ENCODE peak calls at places on chromosomes 7 and 10, in five cellular contexts. U is OCI-LY7, H is small intestine, P is lower lobe of right lung, O is breast epithelium. A is an unnamed sample.

GRCh38 chr7:17437586-17437985 is 139.1 kb downstream of the AHR start:
- DNase-seq in U (no peak), H (no peak), P (no peak), O (no peak), A (no peak)

GRCh38 chr7:55237156-55237721 is 127.9 kb upstream of the LANCL2 start:
- DNase-seq in U (no peak), H (no peak), P (no peak), O (no peak), A (no peak)

GRCh38 chr10:28875535-28876208 is 198.4 kb downstream of the BAMBI start:
- DNase-seq in U (no peak), H (no peak), P (no peak), O (no peak), A (no peak)

GRCh38 chr10:111756541-111757061 is 427.0 kb downstream of the GPAM start:
- DNase-seq in U (peak; percentile 50), H (peak; percentile 54), P (peak; percentile 38), O (peak; percentile 50), A (no peak)

GRCh38 chr7:158061884-158062656 is 525.6 kb downstream of the PTPRN2 start:
- DNase-seq in U (no peak), H (no peak), P (no peak), O (no peak), A (no peak)

GRCh38 chr10:48526371-48526821 is 78.5 kb downstream of the ARHGAP22 start:
- DNase-seq in U (no peak), H (no peak), P (no peak), O (no peak), A (no peak)

GRCh38 chr10:124012991-124013390 is 80.4 kb downstream of the CHST15 start:
- DNase-seq in U (no peak), H (no peak), P (peak; percentile 11), O (no peak), A (no peak)

GRCh38 chr7:120226188-120226587 is 46.8 kb upstream of the KCND2 start:
- DNase-seq in U (no peak), H (no peak), P (no peak), O (no peak), A (no peak)

GRCh38 chr10:73653701-73654100 is 2.1 kb downstream of the SYNPO2L start:
- DNase-seq in U (peak; percentile 34), H (no peak), P (no peak), O (no peak), A (no peak)

GRCh38 chr7:44147026-44147881 is 6.1 kb upstream of the MYL7 start:
- DNase-seq in U (no peak), H (no peak), P (no peak), O (peak; percentile 53), A (no peak)

GRCh38 chr10:65723525-65723924 is 1202.3 kb upstream of the LRRTM3 start:
- DNase-seq in U (no peak), H (no peak), P (no peak), O (no peak), A (no peak)

GRCh38 chr10:58030208-58030607 is 237.5 kb downstream of the IPMK start:
- DNase-seq in U (no peak), H (no peak), P (no peak), O (no peak), A (no peak)

GRCh38 chr7:81233208-81233940 is 314.5 kb upstream of the SEMA3C start:
- DNase-seq in U (no peak), H (no peak), P (no peak), O (no peak), A (no peak)

GRCh38 chr10:32298066-32298812 is 48.7 kb downstream of the EPC1 start:
- DNase-seq in U (no peak), H (no peak), P (no peak), O (no peak), A (no peak)

GRCh38 chr7:103810112-103810744 is 179.2 kb downstream of the RELN start:
- DNase-seq in U (no peak), H (peak; percentile 71), P (no peak), O (no peak), A (no peak)

GRCh38 chr10:122461367-122461728 is at the start of gene HTRA1:
- DNase-seq in U (no peak), H (peak; percentile 19), P (peak; percentile 75), O (peak; percentile 61), A (no peak)

GRCh38 chr7:26538216-26538615 is 246.6 kb downstream of the SNX10 start:
- DNase-seq in U (no peak), H (no peak), P (no peak), O (no peak), A (no peak)

GRCh38 chr7:13987395-13987794 is 2.1 kb downstream of the ETV1 start:
- DNase-seq in U (no peak), H (no peak), P (no peak), O (no peak), A (no peak)

GRCh38 chr7:122038904-122039303 is 105.1 kb downstream of the AASS start:
- DNase-seq in U (no peak), H (no peak), P (no peak), O (no peak), A (no peak)

GRCh38 chr10:125137601-125138438 is 22.5 kb downstream of the CTBP2 start:
- DNase-seq in U (no peak), H (peak; percentile 96), P (peak; percentile 48), O (no peak), A (no peak)

GRCh38 chr10:126798649-126799048 is 106.6 kb upstream of the DOCK1 start:
- DNase-seq in U (no peak), H (no peak), P (no peak), O (no peak), A (no peak)

GRCh38 chr7:101162551-101163280 is 2.7 kb downstream of the VGF start:
- DNase-seq in U (peak; percentile 28), H (peak; percentile 52), P (peak; percentile 61), O (no peak), A (no peak)

GRCh38 chr7:44962483-44963251 is 16.1 kb downstream of the MYO1G start:
- DNase-seq in U (no peak), H (no peak), P (no peak), O (no peak), A (no peak)

GRCh38 chr10:48478980-48479811 is 125.7 kb downstream of the ARHGAP22 start:
- DNase-seq in U (no peak), H (no peak), P (no peak), O (no peak), A (no peak)

GRCh38 chr10:98664329-98665042 is 217.8 kb upstream of the HPS1 start:
- DNase-seq in U (peak; percentile 52), H (peak; percentile 47), P (no peak), O (no peak), A (peak; percentile 59)

GRCh38 chr7:138565451-138566114 is 105.5 kb downstream of the TRIM24 start:
- DNase-seq in U (peak; percentile 29), H (no peak), P (no peak), O (no peak), A (no peak)

GRCh38 chr7:13201628-13202027 is 514.2 kb downstream of the ARL4A start:
- DNase-seq in U (no peak), H (no peak), P (no peak), O (no peak), A (no peak)

GRCh38 chr7:100353685-100354330 is 4.1 kb upstream of the PILRB start:
- DNase-seq in U (peak; percentile 33), H (no peak), P (no peak), O (no peak), A (no peak)

GRCh38 chr10:29387269-29387668 is 98.4 kb downstream of the LYZL1 start:
- DNase-seq in U (no peak), H (no peak), P (no peak), O (no peak), A (no peak)

GRCh38 chr7:98300595-98301372 is 19.3 kb downstream of the BRI3 start:
- DNase-seq in U (no peak), H (no peak), P (no peak), O (no peak), A (no peak)

GRCh38 chr10:37976091-37976879 is at the start of gene ZNF25:
- DNase-seq in U (peak; percentile 99), H (peak; percentile 100), P (peak; percentile 99), O (peak; percentile 98), A (peak; percentile 97)

GRCh38 chr7:76506081-76506440 is 4.3 kb upstream of the UPK3B start:
- DNase-seq in U (no peak), H (no peak), P (no peak), O (no peak), A (no peak)

GRCh38 chr10:71232089-71232998 is 20.0 kb downstream of the UNC5B start:
- DNase-seq in U (no peak), H (no peak), P (peak; percentile 78), O (peak; percentile 76), A (no peak)

GRCh38 chr7:19754521-19755116 is 18.8 kb downstream of the TMEM196 start:
- DNase-seq in U (peak; percentile 29), H (peak; percentile 45), P (no peak), O (no peak), A (no peak)

GRCh38 chr10:33476757-33477273 is 142.3 kb upstream of the NRP1 start:
- DNase-seq in U (no peak), H (no peak), P (no peak), O (no peak), A (no peak)
- H3K27ac ChIP-seq in U (no peak overlapping the region), H (no peak overlapping the region), P (no peak overlapping the region), O (no peak overlapping the region), A (no peak overlapping the region)

DNA sequence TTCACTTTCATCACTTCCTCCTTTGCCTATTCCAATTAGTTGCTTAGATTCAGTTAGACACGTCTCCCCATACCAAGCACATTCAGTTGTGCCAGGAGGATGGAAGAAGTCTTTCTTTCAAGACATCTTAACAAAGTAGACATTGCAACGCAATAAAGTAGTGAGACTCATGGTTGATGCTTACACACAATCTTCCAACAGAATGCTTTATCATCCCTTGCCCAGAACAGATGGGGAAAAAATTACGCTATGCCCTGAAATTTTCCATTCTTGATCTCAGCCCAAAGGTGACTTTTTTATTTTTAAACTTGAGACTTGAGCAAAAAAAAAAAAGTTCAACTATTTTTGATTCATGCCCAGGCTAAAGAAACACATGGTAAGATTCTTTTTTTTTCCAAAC is 74.9 kb downstream of the KCNMA1 start:
- DNase-seq in U (no peak), H (no peak), P (no peak), O (no peak), A (no peak)
- H3K27ac ChIP-seq in U (no peak overlapping the region), H (no peak overlapping the region), P (no peak overlapping the region), O (no peak overlapping the region), A (no peak overlapping the region)

GRCh38 chr7:106863216-106863997 is 1.7 kb upstream of the PIK3CG start:
- DNase-seq in U (no peak), H (no peak), P (no peak), O (no peak), A (no peak)
- H3K27ac ChIP-seq in U (peak overlapping the region; percentile 86), H (no peak overlapping the region), P (no peak overlapping the region), O (no peak overlapping the region), A (peak overlapping the region; percentile 85)

GRCh38 chr7:24827027-24827426 is 69.8 kb upstream of the GSDME start:
- DNase-seq in U (no peak), H (peak; percentile 54), P (no peak), O (no peak), A (peak; percentile 63)
- H3K27ac ChIP-seq in U (no peak overlapping the region), H (peak overlapping the region; percentile 87), P (no peak overlapping the region), O (no peak overlapping the region), A (peak overlapping the region; percentile 61)

A was measured in CD4-positive, CD25-positive, alpha-beta regulatory T cell.